ENCODE peak calls at places on chromosomes 1 and 21, in seven cellular contexts. C is activated CD8-positive, alpha-beta memory T cell treated with anti-CD3 and anti-CD28 coated beads, Interleukin-2, amount 10 ng/mL, durations not matched to agents 7 days and 5 days; O is GM12865; L is NCI-H345; Y is activated naive CD8-positive, alpha-beta T cell treated with anti-CD3 and anti-CD28 coated beads for 36 hours; S is immature natural killer cell; Z is heart left ventricle. F is an unnamed sample.

GRCh38 chr1:183480971-183481431 is 8.7 kb downstream of the SMG7 start:
- DNase-seq in Z (no peak), O (peak), Y (no peak), C (no peak), L (no peak), S (no peak), F (no peak)

GRCh38 chr21:44537930-44538911 is 1.8 kb downstream of the KRTAP10-1 start:
- DNase-seq in C (peak), O (no peak), S (no peak), Z (no peak), Y (no peak), L (no peak), F (no peak)

GRCh38 chr1:75171876-75172275 is 37.7 kb downstream of the LHX8 start:
- DNase-seq in C (no peak), S (no peak), O (no peak), Y (no peak), Z (no peak), L (no peak), F (no peak)

GRCh38 chr1:69567847-69568434 is at the start of gene LRRC7:
- DNase-seq in Y (no peak), C (no peak), L (peak), Z (no peak), O (no peak), S (no peak), F (no peak)

GRCh38 chr1:36211307-36211706 is 12.9 kb upstream of the THRAP3 start:
- DNase-seq in L (no peak), C (no peak), O (no peak), Z (no peak), S (no peak), Y (no peak), F (no peak)

GRCh38 chr1:51643362-51643761 is 26.5 kb downstream of the OSBPL9 start:
- DNase-seq in C (no peak), O (no peak), S (no peak), Z (no peak), Y (no peak), L (no peak), F (no peak)

GRCh38 chr1:54553781-54554313 is 5.8 kb downstream of the ACOT11 start:
- DNase-seq in O (no peak), Z (no peak), L (no peak), Y (no peak), C (peak), S (no peak), F (no peak)

GRCh38 chr1:178572604-178573003 is 59.7 kb downstream of the TEX35 start:
- DNase-seq in C (no peak), Y (no peak), L (no peak), S (no peak), Z (no peak), O (no peak), F (no peak)

GRCh38 chr1:13945856-13946255 is 245.9 kb downstream of the PRDM2 start:
- DNase-seq in Y (no peak), O (no peak), Z (no peak), S (no peak), L (no peak), C (no peak), F (no peak)

GRCh38 chr1:9539829-9540550 is 725 bp downstream of the SLC25A33 start:
- DNase-seq in C (peak), O (peak), L (peak), Y (peak), Z (peak), S (peak), F (peak)

GRCh38 chr21:26686278-26686677 is 113.2 kb upstream of the CYYR1 start:
- DNase-seq in S (no peak), O (peak), Z (no peak), L (no peak), Y (peak), C (peak), F (no peak)

GRCh38 chr1:242178924-242179708 is 180.2 kb upstream of the MAP1LC3C start:
- DNase-seq in Y (no peak), L (no peak), Z (no peak), O (no peak), S (no peak), C (no peak), F (no peak)

GRCh38 chr1:52520149-52520548 is 32.7 kb downstream of the TUT4 start:
- DNase-seq in Y (no peak), S (no peak), Z (no peak), L (no peak), O (peak), C (no peak), F (no peak)

GRCh38 chr1:39131940-39132339 is 72.6 kb upstream of the MACF1 start:
- DNase-seq in S (no peak), Y (no peak), C (no peak), L (no peak), O (no peak), Z (no peak), F (no peak)

GRCh38 chr21:42081931-42082381 is 10.8 kb downstream of the UMODL1 start:
- DNase-seq in C (no peak), O (no peak), Z (no peak), L (no peak), Y (no peak), S (no peak), F (no peak)

GRCh38 chr1:227946624-227947424 is 908 bp downstream of the WNT9A start:
- DNase-seq in Y (peak), O (peak), C (peak), L (peak), S (peak), Z (peak), F (peak)

GRCh38 chr1:66265796-66266195 is 268.2 kb upstream of the SGIP1 start:
- DNase-seq in O (no peak), L (peak), Y (no peak), C (no peak), Z (no peak), S (no peak), F (no peak)

GRCh38 chr1:46466477-46467182 is 23.0 kb upstream of the DMBX1 start:
- DNase-seq in C (no peak), L (peak), O (no peak), S (no peak), Z (peak), Y (no peak), F (peak)

GRCh38 chr1:244255426-244255965 is 196.2 kb downstream of the ADSS2 start:
- DNase-seq in Y (no peak), S (no peak), Z (no peak), C (no peak), L (no peak), O (no peak), F (no peak)

GRCh38 chr1:25527946-25528595 is 15.3 kb upstream of the LDLRAP1 start:
- DNase-seq in C (no peak), S (no peak), Y (no peak), Z (no peak), L (no peak), O (no peak), F (no peak)

GRCh38 chr1:18950415-18951026 is 6.0 kb downstream of the IFFO2 start:
- DNase-seq in L (no peak), S (no peak), O (peak), Z (peak), C (peak), Y (no peak), F (peak)

F was measured in psoas muscle.